ENCODE peak calls at places on chromosomes 12 and 14, in four cellular contexts. S, U, D and F are unnamed samples.
A peak's percentile ranks its signal among the peaks of the same experiment; 100 is the strongest.

GRCh38 chr14:68811161-68811560 is 18.3 kb upstream of the ZFP36L1 start:
- DNase-seq in S (no peak), U (no peak), D (no peak), F (peak; percentile 77)

GRCh38 chr12:23525450-23526072 is 423.9 kb downstream of the SOX5 start:
- DNase-seq in S (no peak), U (peak; percentile 71), D (no peak), F (no peak)

GRCh38 chr12:105906545-105906944 is 232.2 kb downstream of the NUAK1 start:
- DNase-seq in S (no peak), U (no peak), D (no peak), F (no peak)

GRCh38 chr14:100762089-100762515 is 35.4 kb downstream of the DLK1 start:
- DNase-seq in S (no peak), U (peak; percentile 13), D (no peak), F (no peak)

GRCh38 chr14:64880382-64881121 is 845 bp upstream of the SPTB start:
- DNase-seq in S (no peak), U (no peak), D (peak; percentile 22), F (no peak)

GRCh38 chr14:96042218-96042930 is 3.2 kb downstream of the C14orf132 start:
- DNase-seq in S (peak; percentile 33), U (no peak), D (no peak), F (no peak)

GRCh38 chr12:119175115-119175514 is 3.6 kb upstream of the HSPB8 start:
- DNase-seq in S (no peak), U (no peak), D (no peak), F (no peak)

GRCh38 chr14:52563120-52563519 is 10.5 kb downstream of the GPR137C start:
- DNase-seq in S (peak; percentile 65), U (no peak), D (no peak), F (no peak)

GRCh38 chr14:86038401-86038985 is 508.5 kb downstream of the FLRT2 start:
- DNase-seq in S (peak; percentile 23), U (no peak), D (no peak), F (no peak)

GRCh38 chr12:34289431-34290190 is 267.3 kb downstream of the ALG10 start:
- DNase-seq in S (no peak), U (no peak), D (no peak), F (no peak)

GRCh38 chr12:45039757-45040156 is 11.1 kb downstream of the DBX2 start:
- DNase-seq in S (no peak), U (no peak), D (no peak), F (no peak)

GRCh38 chr14:75826599-75826998 is 155.2 kb downstream of the TGFB3 start:
- DNase-seq in S (no peak), U (no peak), D (no peak), F (no peak)

GRCh38 chr14:40188006-40188405 is 755.8 kb upstream of the FBXO33 start:
- DNase-seq in S (no peak), U (no peak), D (no peak), F (no peak)

GRCh38 chr12:106195638-106196037 is 52.2 kb downstream of the CKAP4 start:
- DNase-seq in S (peak; percentile 88), U (no peak), D (no peak), F (no peak)

GRCh38 chr14:76595266-76595665 is 166.0 kb upstream of the VASH1 start:
- DNase-seq in S (no peak), U (no peak), D (no peak), F (no peak)

GRCh38 chr12:91922674-91923073 is 223.0 kb downstream of the BTG1 start:
- DNase-seq in S (no peak), U (no peak), D (no peak), F (no peak)

GRCh38 chr14:89371600-89371999 is 45.4 kb downstream of the FOXN3 start:
- DNase-seq in S (no peak), U (no peak), D (no peak), F (no peak)

GRCh38 chr12:53299101-53299453 is 418 bp upstream of the MYG1 start:
- DNase-seq in S (peak; percentile 92), U (no peak), D (no peak), F (no peak)

GRCh38 chr12:107632246-107632645 is 53.4 kb upstream of the PWP1 start:
- DNase-seq in S (no peak), U (no peak), D (no peak), F (no peak)

GRCh38 chr14:97707603-97708002 is 910.4 kb downstream of the VRK1 start:
- DNase-seq in S (no peak), U (no peak), D (no peak), F (no peak)

GRCh38 chr14:104210548-104211195 is 72.3 kb downstream of the KIF26A start:
- DNase-seq in S (no peak), U (no peak), D (no peak), F (no peak)

GRCh38 chr12:19969476-19969875 is 398.9 kb upstream of the PDE3A start:
- DNase-seq in S (no peak), U (no peak), D (no peak), F (no peak)

GRCh38 chr12:108814462-108815211 is 42.7 kb downstream of the SSH1 start:
- DNase-seq in S (no peak), U (no peak), D (no peak), F (no peak)

GRCh38 chr12:100656806-100657205 is 83.3 kb downstream of the GAS2L3 start:
- DNase-seq in S (no peak), U (no peak), D (no peak), F (no peak)

GRCh38 chr12:3036901-3037600 is 40.1 kb upstream of the TSPAN9 start:
- DNase-seq in S (no peak), U (no peak), D (no peak), F (no peak)

GRCh38 chr12:3035171-3035570 is 42.0 kb upstream of the TSPAN9 start:
- DNase-seq in S (peak; percentile 5), U (no peak), D (no peak), F (no peak)

GRCh38 chr12:3034067-3034750 is 43.0 kb upstream of the TSPAN9 start:
- DNase-seq in S (peak; percentile 54), U (no peak), D (no peak), F (no peak)

GRCh38 chr12:3038166-3038565 is 39.0 kb upstream of the TSPAN9 start:
- DNase-seq in S (no peak), U (no peak), D (no peak), F (no peak)

GRCh38 chr12:3035815-3036702 is 41.1 kb upstream of the TSPAN9 start:
- DNase-seq in S (peak; percentile 26), U (no peak), D (no peak), F (no peak)
- TF ChIP-seq CTCF in S (peak; percentile 72), U (peak; percentile 34), D (no peak), F (peak; percentile 76)

GRCh38 chr12:28237423-28237822 is 47.2 kb downstream of the CCDC91 start:
- DNase-seq in S (no peak), U (no peak), D (no peak), F (no peak)
- TF ChIP-seq CTCF in S (peak; percentile 41), U (no peak), D (no peak), F (peak; percentile 40)

DNA sequence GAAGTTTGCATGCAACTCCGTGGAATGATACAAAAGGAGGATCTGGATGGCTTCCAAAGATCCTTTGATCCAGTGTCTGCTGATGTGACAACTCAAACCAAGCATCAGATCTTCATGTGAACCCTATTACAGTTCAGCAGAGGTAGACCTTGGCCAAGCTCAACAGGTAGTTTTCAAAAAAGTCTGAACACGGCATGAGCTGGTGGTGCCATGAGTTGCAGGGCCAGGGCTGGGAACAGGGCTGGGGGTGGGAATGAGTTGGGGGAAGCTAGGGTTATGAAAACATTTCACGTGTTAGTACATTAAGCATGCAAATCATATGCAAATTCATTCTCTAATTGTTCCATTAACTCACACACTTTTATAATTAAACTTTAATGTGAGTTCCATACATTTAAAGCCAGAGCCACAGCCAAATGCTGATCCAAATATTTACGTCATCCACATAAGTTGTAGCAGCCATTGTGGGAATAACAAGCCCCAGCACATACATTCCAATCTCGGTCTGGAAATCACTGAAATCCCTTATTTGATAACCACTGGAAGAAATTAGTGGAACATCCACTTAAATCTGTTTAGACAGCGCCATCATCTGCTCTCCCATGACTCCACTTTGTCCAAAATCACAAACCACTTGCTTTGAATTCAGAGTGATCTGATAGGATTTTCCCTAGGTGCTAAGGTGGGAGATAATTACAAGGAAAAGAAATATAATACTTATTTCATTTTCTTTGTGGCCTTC is 158.5 kb downstream of the APAF1 start:
- DNase-seq in S (no peak), U (no peak), D (no peak), F (no peak)
- TF ChIP-seq CTCF in S (peak; percentile 23), U (no peak), D (no peak), F (no peak)

GRCh38 chr14:57866199-57866755 is 385 bp upstream of the SLC35F4 start:
- DNase-seq in S (no peak), U (no peak), D (no peak), F (no peak)

GRCh38 chr14:57863471-57863870 is 2.4 kb downstream of the SLC35F4 start:
- DNase-seq in S (no peak), U (no peak), D (no peak), F (no peak)

GRCh38 chr14:57869530-57870088 is 3.7 kb upstream of the SLC35F4 start:
- DNase-seq in S (no peak), U (no peak), D (no peak), F (no peak)

GRCh38 chr14:57865066-57865449 is 834 bp downstream of the SLC35F4 start:
- DNase-seq in S (no peak), U (no peak), D (no peak), F (no peak)

DNA sequence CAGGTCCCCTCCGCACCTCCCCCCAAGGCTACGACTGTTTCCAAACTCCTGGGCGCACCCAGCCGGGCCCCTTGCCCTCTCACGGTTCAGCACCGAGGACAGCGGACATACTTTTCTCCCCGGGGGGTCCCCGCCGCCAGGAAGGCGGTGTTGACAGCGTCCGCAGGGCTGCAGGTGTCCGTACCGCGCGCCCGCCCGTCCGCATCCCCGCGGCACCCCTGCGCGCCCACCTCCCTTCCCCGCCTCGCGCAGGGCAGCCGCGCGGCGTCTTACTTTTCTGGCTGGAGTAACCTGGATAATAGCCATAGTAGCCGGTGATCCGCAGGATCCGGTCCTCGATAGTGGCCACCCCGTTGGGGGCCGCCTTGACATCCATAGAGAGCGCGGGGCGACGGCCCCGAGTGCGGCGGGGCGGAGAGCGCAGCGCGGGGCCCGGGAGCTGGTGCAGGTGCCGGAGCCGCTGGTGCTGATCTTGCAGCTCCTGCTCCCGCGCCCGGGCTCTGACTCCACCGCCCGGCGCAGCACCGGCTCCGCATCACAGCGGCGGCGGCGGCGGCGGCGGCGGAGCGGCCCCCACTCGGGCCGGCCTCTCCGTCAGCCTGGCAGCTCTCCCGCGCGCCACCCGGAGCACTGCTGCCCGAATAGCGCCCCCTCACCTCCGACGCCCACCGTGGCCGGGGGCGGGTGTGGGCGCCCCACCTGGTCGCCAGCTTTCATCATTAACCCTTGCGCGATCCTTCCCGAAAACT is at the start of gene SLC35F4:
- DNase-seq in S (no peak), U (no peak), D (no peak), F (peak; percentile 77)
- TF ChIP-seq CTCF in S (no peak), U (no peak), D (no peak), F (no peak)

DNA sequence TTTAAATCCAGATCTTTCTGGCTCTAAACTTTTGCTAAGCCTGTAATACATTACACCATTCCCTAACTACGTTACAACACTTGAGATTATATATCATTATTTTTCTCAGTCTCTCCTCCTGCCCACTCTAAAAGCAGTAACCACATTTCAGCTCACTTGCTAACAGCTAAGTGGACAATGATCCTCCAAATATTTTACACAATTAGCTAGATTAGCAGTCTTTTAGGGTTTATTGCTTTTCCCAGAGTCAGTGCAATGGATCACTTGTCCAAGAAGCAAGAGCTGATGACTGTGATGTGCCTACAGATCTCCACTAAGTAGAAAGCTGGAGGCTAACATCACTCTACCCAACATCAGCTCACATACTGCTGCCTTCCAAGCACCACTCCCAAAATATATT is 17.6 kb downstream of the CPNE8 start:
- DNase-seq in S (no peak), U (no peak), D (no peak), F (no peak)
- TF ChIP-seq CTCF in S (no peak), U (no peak), D (no peak), F (no peak)

GRCh38 chr14:66401447-66402095 is 84.6 kb upstream of the CCDC196 start:
- DNase-seq in S (no peak), U (no peak), D (no peak), F (no peak)
- TF ChIP-seq CTCF in S (peak; percentile 59), U (peak; percentile 51), D (no peak), F (peak; percentile 64)